ENCODE peak calls at places on chromosomes 12 and 14, in eight cellular contexts. B is fibroblast of mammary gland; R is A549; O is sigmoid colon; E is iPS DF 6.9; W is tibial nerve; F is CD8-positive, alpha-beta memory T cell; I is PC-9. T is an unnamed sample.

GRCh38 chr12:101407054-101407437 is 526 bp downstream of the ARL1 start:
- DNase-seq in F (peak), I (peak), W (peak), O (no peak), B (no peak), E (no peak), R (no peak), T (no peak)

GRCh38 chr12:25812295-25812694 is 146.2 kb upstream of the RASSF8 start:
- DNase-seq in O (no peak), R (no peak), E (no peak), F (no peak), B (no peak), W (no peak), I (no peak), T (no peak)

GRCh38 chr14:93926209-93926872 is 803 bp upstream of the FAM181A start:
- DNase-seq in I (no peak), E (no peak), R (no peak), F (no peak), B (no peak), W (no peak), O (no peak), T (no peak)

GRCh38 chr12:117502633-117503032 is 141.2 kb upstream of the NOS1 start:
- DNase-seq in W (no peak), R (no peak), B (no peak), I (no peak), O (no peak), F (no peak), E (no peak), T (no peak)

GRCh38 chr12:65170245-65170881 is 980 bp downstream of the LEMD3 start:
- DNase-seq in O (peak), B (peak), F (peak), R (peak), E (no peak), I (no peak), W (peak), T (peak)

GRCh38 chr12:132566551-132567131 is 43.7 kb downstream of the LRCOL1 start:
- DNase-seq in O (no peak), I (no peak), R (no peak), W (no peak), F (no peak), B (no peak), E (no peak), T (no peak)

GRCh38 chr14:23321572-23322547 is 603 bp downstream of the PABPN1 start:
- DNase-seq in R (peak), F (peak), E (no peak), O (peak), B (peak), W (peak), I (no peak), T (peak)

GRCh38 chr12:12786716-12787601 is 1.5 kb downstream of the APOLD1 start:
- DNase-seq in I (peak), B (peak), E (no peak), R (peak), F (peak), W (peak), O (peak), T (peak)

GRCh38 chr12:117204146-117204545 is 13.9 kb upstream of the FBXO21 start:
- DNase-seq in B (no peak), I (no peak), W (no peak), E (no peak), O (no peak), F (no peak), R (no peak), T (no peak)

GRCh38 chr12:29639893-29640495 is 142.5 kb upstream of the OVCH1 start:
- DNase-seq in R (no peak), F (no peak), O (no peak), B (peak), E (no peak), I (no peak), W (peak), T (no peak)

GRCh38 chr12:3150820-3151590 is 73.8 kb downstream of the TSPAN9 start:
- DNase-seq in O (no peak), F (peak), R (no peak), E (no peak), B (peak), I (no peak), W (no peak), T (peak)

GRCh38 chr12:80033457-80033856 is 65.9 kb upstream of the OTOGL start:
- DNase-seq in F (no peak), O (no peak), E (no peak), B (peak), R (no peak), W (no peak), I (no peak), T (no peak)

GRCh38 chr14:73723799-73724621 is 9.8 kb upstream of the PNMA1 start:
- DNase-seq in O (peak), B (peak), R (peak), F (no peak), E (no peak), I (peak), W (peak), T (peak)

GRCh38 chr14:88929656-88930436 is 105.4 kb downstream of the TTC8 start:
- DNase-seq in O (no peak), R (no peak), B (no peak), F (no peak), I (no peak), W (no peak), E (peak), T (no peak)

GRCh38 chr14:24162083-24162482 is 1.0 kb downstream of the IRF9 start:
- DNase-seq in O (no peak), E (no peak), R (no peak), I (no peak), W (no peak), B (peak), F (no peak), T (peak)

GRCh38 chr14:20679907-20680306 is 4.5 kb upstream of the RNASE4 start:
- DNase-seq in W (no peak), R (peak), I (no peak), O (no peak), F (no peak), E (no peak), B (peak), T (no peak)

GRCh38 chr14:72678360-72678759 is 215.5 kb downstream of the DPF3 start:
- DNase-seq in R (no peak), E (no peak), I (no peak), W (no peak), B (peak), F (no peak), O (no peak), T (no peak)

GRCh38 chr12:49334226-49334625 is 2.8 kb downstream of the C1QL4 start:
- DNase-seq in W (no peak), B (no peak), O (peak), E (no peak), R (no peak), I (no peak), F (no peak), T (no peak)

GRCh38 chr14:77000340-77001235 is 27.9 kb downstream of the IRF2BPL start:
- DNase-seq in R (no peak), E (no peak), B (peak), F (no peak), O (peak), I (no peak), W (no peak), T (peak)

GRCh38 chr14:96805906-96806305 is 8.7 kb downstream of the VRK1 start:
- DNase-seq in F (no peak), I (no peak), R (no peak), W (no peak), E (no peak), O (no peak), B (no peak), T (no peak)

GRCh38 chr12:109944561-109944960 is 44.5 kb downstream of the TCHP start:
- DNase-seq in W (no peak), E (no peak), F (no peak), I (no peak), R (no peak), O (no peak), B (no peak), T (no peak)

GRCh38 chr14:49975799-49976198 is 82.9 kb downstream of the ARF6 start:
- DNase-seq in E (no peak), R (no peak), I (peak), W (no peak), B (no peak), O (no peak), F (no peak), T (no peak)

GRCh38 chr14:66403183-66403582 is 83.0 kb upstream of the CCDC196 start:
- DNase-seq in O (no peak), F (no peak), B (peak), I (peak), R (peak), W (no peak), E (no peak), T (no peak)

GRCh38 chr14:96274122-96274910 is 18.3 kb downstream of the BDKRB1 start:
- DNase-seq in E (no peak), F (no peak), I (no peak), R (no peak), B (peak), O (no peak), W (peak), T (no peak)

GRCh38 chr14:38125484-38125912 is 82.2 kb upstream of the SSTR1 start:
- DNase-seq in O (no peak), R (no peak), F (no peak), W (no peak), E (no peak), B (no peak), I (no peak), T (no peak)

GRCh38 chr12:110585231-110585799 is 2.2 kb upstream of the PPTC7 start:
- DNase-seq in W (no peak), I (peak), E (no peak), R (no peak), F (no peak), B (peak), O (no peak), T (no peak)

GRCh38 chr14:24695265-24696241 is 61.6 kb upstream of the GZMB start:
- DNase-seq in R (no peak), W (no peak), I (no peak), B (no peak), F (no peak), O (no peak), E (no peak), T (no peak)

GRCh38 chr14:50954811-50955372 is 10.6 kb upstream of the PYGL start:
- DNase-seq in B (peak), O (no peak), W (no peak), F (no peak), R (peak), E (no peak), I (peak), T (no peak)

GRCh38 chr14:71749613-71750238 is 182.5 kb upstream of the RGS6 start:
- DNase-seq in W (no peak), E (no peak), B (no peak), R (no peak), I (no peak), F (no peak), O (no peak), T (no peak)

GRCh38 chr14:103301512-103302197 is 32.4 kb upstream of the EIF5 start:
- DNase-seq in W (no peak), B (no peak), O (no peak), R (no peak), I (peak), F (no peak), E (no peak), T (no peak)

GRCh38 chr12:40446385-40446784 is 221.6 kb downstream of the LRRK2 start:
- DNase-seq in W (no peak), O (no peak), B (peak), F (no peak), R (peak), E (no peak), I (no peak), T (no peak)

GRCh38 chr12:15268927-15269552 is 47.8 kb upstream of the RERG start:
- DNase-seq in W (peak), F (peak), E (peak), O (peak), B (peak), R (peak), I (peak), T (no peak)

GRCh38 chr14:105889666-105890473 is 363.5 kb downstream of the TMEM121 start:
- DNase-seq in W (no peak), I (no peak), O (peak), R (no peak), B (no peak), F (peak), E (no peak), T (peak)

GRCh38 chr12:117671734-117672133 is 297.1 kb downstream of the KSR2 start:
- DNase-seq in B (peak), E (peak), F (no peak), O (no peak), W (peak), I (no peak), R (peak), T (peak)

GRCh38 chr12:83016226-83016835 is 329.6 kb downstream of the TMTC2 start:
- DNase-seq in F (no peak), R (peak), I (peak), E (no peak), B (peak), O (peak), W (peak), T (no peak)
- H3K4me3 ChIP-seq in F (no peak), R (no peak), I (peak), E (no peak), B (no peak), O (peak), W (no peak), T (peak)

GRCh38 chr12:57049890-57050289 is at the start of gene MYO1A:
- DNase-seq in E (no peak), I (no peak), B (no peak), O (no peak), R (no peak), F (no peak), W (no peak), T (no peak)
- H3K4me3 ChIP-seq in E (no peak), I (no peak), B (no peak), O (no peak), R (no peak), F (no peak), W (no peak), T (no peak)

GRCh38 chr14:30287579-30288445 is 271.1 kb upstream of the G2E3 start:
- DNase-seq in O (no peak), R (no peak), F (no peak), W (no peak), I (no peak), B (no peak), E (no peak), T (no peak)

GRCh38 chr14:30283822-30284446 is 275.0 kb upstream of the G2E3 start:
- DNase-seq in I (no peak), F (no peak), R (peak), B (peak), E (peak), O (no peak), W (peak), T (no peak)

GRCh38 chr14:30284808-30285207 is 274.1 kb upstream of the G2E3 start:
- DNase-seq in B (no peak), F (no peak), E (no peak), O (no peak), R (no peak), W (no peak), I (no peak), T (no peak)
- H3K4me3 ChIP-seq in B (no peak), F (no peak), E (no peak), O (no peak), R (no peak), W (no peak), I (no peak), T (no peak)

GRCh38 chr12:121536058-121536928 is 44.5 kb downstream of the KDM2B start:
- DNase-seq in I (peak), R (peak), F (peak), E (no peak), W (peak), B (peak), O (peak), T (peak)
- H3K4me3 ChIP-seq in I (peak), R (peak), F (peak), E (no peak), W (peak), B (peak), O (peak), T (peak)

GRCh38 chr12:42103155-42103554 is 41.5 kb downstream of the GXYLT1 start:
- DNase-seq in B (no peak), O (no peak), R (no peak), E (no peak), I (no peak), F (no peak), W (no peak), T (no peak)
- H3K4me3 ChIP-seq in B (no peak), O (no peak), R (no peak), E (no peak), I (no peak), F (no peak), W (no peak), T (no peak)

GRCh38 chr12:114405199-114405448 is 820 bp downstream of the TBX5 start:
- DNase-seq in I (no peak), B (no peak), O (no peak), R (no peak), W (no peak), F (no peak), E (no peak), T (no peak)

GRCh38 chr12:114403690-114404450 is 2.1 kb downstream of the TBX5 start:
- DNase-seq in W (no peak), F (no peak), E (no peak), B (peak), O (no peak), R (no peak), I (no peak), T (no peak)

GRCh38 chr12:114403044-114403689 is 2.8 kb downstream of the TBX5 start:
- DNase-seq in R (no peak), I (no peak), W (no peak), F (no peak), E (no peak), O (no peak), B (peak), T (no peak)

GRCh38 chr12:114405449-114406271 is at the start of gene TBX5:
- DNase-seq in I (no peak), O (no peak), F (no peak), B (peak), W (no peak), R (no peak), E (no peak), T (no peak)

DNA sequence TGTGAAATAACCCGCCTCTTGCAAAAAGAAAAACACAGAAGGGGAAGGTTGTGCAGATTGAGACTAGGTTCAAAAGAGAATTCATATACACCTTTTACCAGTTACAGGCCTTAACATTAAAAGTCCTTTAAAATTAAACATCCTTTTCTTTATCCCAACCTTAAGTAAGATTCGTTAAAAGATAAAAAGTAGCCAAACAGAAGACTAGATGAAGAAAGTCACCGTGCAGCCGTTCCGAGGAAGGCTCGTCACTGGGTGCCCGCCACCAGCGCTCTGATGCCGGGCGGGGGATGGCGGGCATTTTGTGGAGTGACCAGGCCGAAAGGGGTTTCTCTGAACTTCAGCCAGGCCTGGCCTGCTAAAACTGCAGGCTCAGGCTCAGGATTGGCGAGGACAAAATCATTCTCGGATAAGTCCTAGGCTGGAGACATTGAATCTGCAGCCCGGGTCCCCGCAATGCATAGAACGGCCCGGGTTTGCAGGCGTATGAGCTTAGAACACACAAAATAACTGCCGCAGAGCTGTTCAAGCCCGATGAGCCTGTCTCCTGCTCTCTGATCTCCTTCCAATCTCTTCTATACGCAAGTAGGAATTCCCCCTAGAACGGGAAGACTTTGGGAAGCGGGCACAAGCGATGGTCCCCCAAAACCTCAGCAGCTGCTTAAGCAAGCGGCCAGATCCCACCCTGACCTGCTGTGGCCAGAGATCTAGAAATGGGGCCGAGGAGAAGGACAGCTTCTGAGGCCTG is 1.3 kb downstream of the TBX5 start:
- DNase-seq in O (no peak), B (peak), F (no peak), I (no peak), R (no peak), E (no peak), W (no peak), T (no peak)
- H3K4me3 ChIP-seq in O (no peak), B (peak), F (no peak), I (no peak), R (no peak), E (no peak), W (no peak), T (no peak)

GRCh38 chr12:57234233-57234570 is 4.7 kb downstream of the SHMT2 start:
- DNase-seq in E (no peak), B (no peak), F (no peak), W (no peak), I (no peak), O (no peak), R (no peak), T (no peak)

GRCh38 chr12:57230381-57231155 is 1.1 kb downstream of the SHMT2 start:
- DNase-seq in R (no peak), O (no peak), B (no peak), I (no peak), F (no peak), W (no peak), E (no peak), T (no peak)

GRCh38 chr12:57231276-57232021 is 1.9 kb downstream of the SHMT2 start:
- DNase-seq in I (no peak), W (no peak), B (no peak), O (no peak), F (no peak), R (no peak), E (no peak), T (no peak)

GRCh38 chr12:57233357-57234232 is 4.1 kb downstream of the SHMT2 start:
- DNase-seq in E (no peak), I (no peak), R (no peak), B (peak), O (no peak), F (no peak), W (no peak), T (peak)

DNA sequence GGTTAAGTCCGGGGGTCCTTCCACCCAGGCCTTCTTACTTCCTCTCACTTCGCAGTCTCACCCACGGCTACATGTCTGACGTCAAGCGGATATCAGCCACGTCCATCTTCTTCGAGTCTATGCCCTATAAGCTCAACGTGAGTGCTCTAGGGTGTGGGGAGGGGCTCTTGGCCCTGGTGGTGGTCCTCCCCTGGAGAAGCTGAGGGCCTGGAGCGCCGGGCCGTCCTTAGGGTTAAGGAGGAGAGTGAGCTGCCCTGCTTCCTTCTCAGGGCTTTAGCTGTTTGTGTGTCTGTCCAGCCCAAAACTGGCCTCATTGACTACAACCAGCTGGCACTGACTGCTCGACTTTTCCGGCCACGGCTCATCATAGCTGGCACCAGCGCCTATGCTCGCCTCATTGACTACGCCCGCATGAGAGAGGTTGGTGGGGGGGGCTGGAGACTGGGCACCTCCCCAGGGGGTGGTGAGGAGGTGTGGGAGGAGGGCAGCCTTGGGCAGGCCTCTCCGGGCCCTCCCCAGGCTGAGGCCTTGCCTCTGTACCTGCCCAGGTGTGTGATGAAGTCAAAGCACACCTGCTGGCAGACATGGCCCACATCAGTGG is 2.7 kb downstream of the SHMT2 start:
- DNase-seq in R (no peak), B (no peak), O (no peak), F (no peak), W (no peak), E (no peak), I (no peak), T (peak)
- H3K4me3 ChIP-seq in R (no peak), B (no peak), O (no peak), F (no peak), W (no peak), E (no peak), I (no peak), T (no peak)

GRCh38 chr12:92404259-92404894 is 258.7 kb upstream of the BTG1 start:
- DNase-seq in W (no peak), F (no peak), E (no peak), O (no peak), R (no peak), I (no peak), B (no peak), T (no peak)
- H3K4me3 ChIP-seq in W (no peak), F (peak), E (no peak), O (no peak), R (no peak), I (no peak), B (no peak), T (no peak)

DNA sequence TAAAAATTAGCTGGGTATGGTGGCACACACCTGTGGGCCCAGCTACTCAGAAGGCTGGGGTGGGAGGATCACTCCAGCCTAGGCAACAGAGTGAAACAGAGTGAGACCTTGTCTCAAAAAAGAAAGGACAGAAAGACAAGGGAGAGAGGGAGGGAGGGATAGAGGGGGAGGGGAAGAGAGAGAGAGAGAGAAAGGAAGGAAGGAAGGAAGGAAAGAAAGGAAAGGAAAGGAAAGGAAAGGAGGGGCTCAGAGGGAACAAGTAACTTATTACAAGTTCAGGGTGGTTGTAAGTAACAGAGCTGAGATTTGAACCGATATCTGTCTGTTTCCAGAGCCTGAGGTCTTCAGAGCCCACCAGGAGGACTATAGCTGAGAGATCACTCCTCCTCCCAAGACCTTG is 8.3 kb downstream of the IFFO1 start:
- DNase-seq in F (no peak), B (no peak), O (no peak), W (no peak), I (no peak), E (no peak), R (no peak), T (no peak)
- H3K4me3 ChIP-seq in F (no peak), B (peak), O (no peak), W (no peak), I (no peak), E (no peak), R (no peak), T (no peak)

T was measured in psoas muscle.